ENCODE peak calls at places on chromosome 6, in eight cellular contexts. One of them, this sample, is unnamed.

GRCh38 chr6:121876721-121877120 is 441.3 kb downstream of the GJA1 start:
- DNase-seq in HS-5: no peak
- DNase-seq in non-pigmented ciliary epithelial cell: no peak
- DNase-seq in HTR-8/SVneo: no peak
- DNase-seq in progenitor cell of endocrine pancreas: no peak
- DNase-seq in SK-N-DZ: no peak
- DNase-seq in NCI-H82: no peak
- DNase-seq in GM03348: no peak
- DNase-seq in this sample: no peak

GRCh38 chr6:27295301-27296079 is 16.6 kb downstream of the POM121L2 start:
- DNase-seq in HS-5: peak
- DNase-seq in non-pigmented ciliary epithelial cell: no peak
- DNase-seq in HTR-8/SVneo: peak
- DNase-seq in progenitor cell of endocrine pancreas: no peak
- DNase-seq in SK-N-DZ: no peak
- DNase-seq in NCI-H82: peak
- DNase-seq in GM03348: peak
- DNase-seq in this sample: peak

GRCh38 chr6:35683267-35683666 is 5.4 kb downstream of the FKBP5 start:
- DNase-seq in HS-5: no peak
- DNase-seq in non-pigmented ciliary epithelial cell: no peak
- DNase-seq in HTR-8/SVneo: no peak
- DNase-seq in progenitor cell of endocrine pancreas: no peak
- DNase-seq in SK-N-DZ: no peak
- DNase-seq in NCI-H82: no peak
- DNase-seq in GM03348: no peak
- DNase-seq in this sample: no peak

GRCh38 chr6:28167068-28167467 is 25.4 kb downstream of the ZKSCAN8 start:
- DNase-seq in HS-5: peak
- DNase-seq in non-pigmented ciliary epithelial cell: peak
- DNase-seq in HTR-8/SVneo: no peak
- DNase-seq in progenitor cell of endocrine pancreas: no peak
- DNase-seq in SK-N-DZ: no peak
- DNase-seq in NCI-H82: no peak
- DNase-seq in GM03348: peak
- DNase-seq in this sample: peak

GRCh38 chr6:36422714-36423100 is 19.9 kb downstream of the PXT1 start:
- DNase-seq in HS-5: no peak
- DNase-seq in non-pigmented ciliary epithelial cell: no peak
- DNase-seq in HTR-8/SVneo: no peak
- DNase-seq in progenitor cell of endocrine pancreas: no peak
- DNase-seq in SK-N-DZ: no peak
- DNase-seq in NCI-H82: no peak
- DNase-seq in GM03348: no peak
- DNase-seq in this sample: no peak

GRCh38 chr6:25405442-25405841 is 126.3 kb downstream of the CARMIL1 start:
- DNase-seq in HS-5: no peak
- DNase-seq in non-pigmented ciliary epithelial cell: no peak
- DNase-seq in HTR-8/SVneo: no peak
- DNase-seq in progenitor cell of endocrine pancreas: no peak
- DNase-seq in SK-N-DZ: no peak
- DNase-seq in NCI-H82: no peak
- DNase-seq in GM03348: no peak
- DNase-seq in this sample: no peak

GRCh38 chr6:75530696-75531095 is 37.1 kb upstream of the FILIP1 start:
- DNase-seq in HS-5: no peak
- DNase-seq in non-pigmented ciliary epithelial cell: peak
- DNase-seq in HTR-8/SVneo: no peak
- DNase-seq in progenitor cell of endocrine pancreas: no peak
- DNase-seq in SK-N-DZ: no peak
- DNase-seq in NCI-H82: no peak
- DNase-seq in GM03348: peak
- DNase-seq in this sample: no peak

GRCh38 chr6:85669735-85670194 is 27.1 kb upstream of the SYNCRIP start:
- DNase-seq in HS-5: no peak
- DNase-seq in non-pigmented ciliary epithelial cell: no peak
- DNase-seq in HTR-8/SVneo: no peak
- DNase-seq in progenitor cell of endocrine pancreas: no peak
- DNase-seq in SK-N-DZ: no peak
- DNase-seq in NCI-H82: peak
- DNase-seq in GM03348: no peak
- DNase-seq in this sample: peak

GRCh38 chr6:157721431-157722229 is 101.4 kb upstream of the SNX9 start:
- DNase-seq in HS-5: no peak
- DNase-seq in non-pigmented ciliary epithelial cell: no peak
- DNase-seq in HTR-8/SVneo: no peak
- DNase-seq in progenitor cell of endocrine pancreas: no peak
- DNase-seq in SK-N-DZ: no peak
- DNase-seq in NCI-H82: no peak
- DNase-seq in GM03348: no peak
- DNase-seq in this sample: no peak

GRCh38 chr6:119197271-119197670 is 118.8 kb upstream of the FAM184A start:
- DNase-seq in HS-5: no peak
- DNase-seq in non-pigmented ciliary epithelial cell: no peak
- DNase-seq in HTR-8/SVneo: no peak
- DNase-seq in progenitor cell of endocrine pancreas: no peak
- DNase-seq in SK-N-DZ: no peak
- DNase-seq in NCI-H82: no peak
- DNase-seq in GM03348: no peak
- DNase-seq in this sample: no peak

GRCh38 chr6:130865793-130866192 is 38.6 kb downstream of the SMLR1 start:
- DNase-seq in HS-5: no peak
- DNase-seq in non-pigmented ciliary epithelial cell: no peak
- DNase-seq in HTR-8/SVneo: no peak
- DNase-seq in progenitor cell of endocrine pancreas: no peak
- DNase-seq in SK-N-DZ: no peak
- DNase-seq in NCI-H82: no peak
- DNase-seq in GM03348: no peak
- DNase-seq in this sample: no peak

GRCh38 chr6:17442196-17442595 is 48.8 kb downstream of the CAP2 start:
- DNase-seq in HS-5: no peak
- DNase-seq in non-pigmented ciliary epithelial cell: no peak
- DNase-seq in HTR-8/SVneo: no peak
- DNase-seq in progenitor cell of endocrine pancreas: no peak
- DNase-seq in SK-N-DZ: no peak
- DNase-seq in NCI-H82: no peak
- DNase-seq in GM03348: no peak
- DNase-seq in this sample: peak

GRCh38 chr6:164022632-164023031 is 608.1 kb downstream of the QKI start:
- DNase-seq in HS-5: no peak
- DNase-seq in non-pigmented ciliary epithelial cell: no peak
- DNase-seq in HTR-8/SVneo: no peak
- DNase-seq in progenitor cell of endocrine pancreas: no peak
- DNase-seq in SK-N-DZ: no peak
- DNase-seq in NCI-H82: no peak
- DNase-seq in GM03348: no peak
- DNase-seq in this sample: no peak

GRCh38 chr6:106509420-106510089 is 119.7 kb downstream of the RTN4IP1 start:
- DNase-seq in HS-5: no peak
- DNase-seq in non-pigmented ciliary epithelial cell: no peak
- DNase-seq in HTR-8/SVneo: no peak
- DNase-seq in progenitor cell of endocrine pancreas: no peak
- DNase-seq in SK-N-DZ: peak
- DNase-seq in NCI-H82: peak
- DNase-seq in GM03348: no peak
- DNase-seq in this sample: no peak

GRCh38 chr6:170082067-170082466 is 208.8 kb downstream of the DLL1 start:
- DNase-seq in HS-5: no peak
- DNase-seq in non-pigmented ciliary epithelial cell: no peak
- DNase-seq in HTR-8/SVneo: no peak
- DNase-seq in progenitor cell of endocrine pancreas: no peak
- DNase-seq in SK-N-DZ: no peak
- DNase-seq in NCI-H82: no peak
- DNase-seq in GM03348: no peak
- DNase-seq in this sample: no peak

GRCh38 chr6:50271266-50271665 is 221.5 kb upstream of the DEFB112 start:
- DNase-seq in HS-5: no peak
- DNase-seq in non-pigmented ciliary epithelial cell: no peak
- DNase-seq in HTR-8/SVneo: no peak
- DNase-seq in progenitor cell of endocrine pancreas: no peak
- DNase-seq in SK-N-DZ: no peak
- DNase-seq in NCI-H82: no peak
- DNase-seq in GM03348: no peak
- DNase-seq in this sample: peak

GRCh38 chr6:15754706-15755079 is 91.9 kb upstream of the DTNBP1 start:
- DNase-seq in HS-5: no peak
- DNase-seq in non-pigmented ciliary epithelial cell: no peak
- DNase-seq in HTR-8/SVneo: no peak
- DNase-seq in progenitor cell of endocrine pancreas: no peak
- DNase-seq in SK-N-DZ: no peak
- DNase-seq in NCI-H82: no peak
- DNase-seq in GM03348: no peak
- DNase-seq in this sample: no peak

GRCh38 chr6:111113731-111114438 is 26.6 kb downstream of the SLC16A10 start:
- DNase-seq in HS-5: no peak
- DNase-seq in non-pigmented ciliary epithelial cell: peak
- DNase-seq in HTR-8/SVneo: peak
- DNase-seq in progenitor cell of endocrine pancreas: no peak
- DNase-seq in SK-N-DZ: peak
- DNase-seq in NCI-H82: no peak
- DNase-seq in GM03348: peak
- DNase-seq in this sample: peak

GRCh38 chr6:165849539-165850430 is 186.7 kb upstream of the PDE10A start:
- DNase-seq in HS-5: no peak
- DNase-seq in non-pigmented ciliary epithelial cell: no peak
- DNase-seq in HTR-8/SVneo: no peak
- DNase-seq in progenitor cell of endocrine pancreas: no peak
- DNase-seq in SK-N-DZ: peak
- DNase-seq in NCI-H82: no peak
- DNase-seq in GM03348: no peak
- DNase-seq in this sample: no peak

GRCh38 chr6:378090-378957 is 13.2 kb upstream of the IRF4 start:
- DNase-seq in HS-5: no peak
- DNase-seq in non-pigmented ciliary epithelial cell: no peak
- DNase-seq in HTR-8/SVneo: no peak
- DNase-seq in progenitor cell of endocrine pancreas: no peak
- DNase-seq in SK-N-DZ: no peak
- DNase-seq in NCI-H82: no peak
- DNase-seq in GM03348: no peak
- DNase-seq in this sample: no peak

GRCh38 chr6:109869398-109870165 is 108.5 kb upstream of the GPR6 start:
- DNase-seq in HS-5: no peak
- DNase-seq in non-pigmented ciliary epithelial cell: no peak
- DNase-seq in HTR-8/SVneo: no peak
- DNase-seq in progenitor cell of endocrine pancreas: no peak
- DNase-seq in SK-N-DZ: peak
- DNase-seq in NCI-H82: no peak
- DNase-seq in GM03348: no peak
- DNase-seq in this sample: peak

GRCh38 chr6:165551828-165552227 is 111.2 kb downstream of the PDE10A start:
- DNase-seq in HS-5: no peak
- DNase-seq in non-pigmented ciliary epithelial cell: no peak
- DNase-seq in HTR-8/SVneo: no peak
- DNase-seq in progenitor cell of endocrine pancreas: no peak
- DNase-seq in SK-N-DZ: no peak
- DNase-seq in NCI-H82: no peak
- DNase-seq in GM03348: no peak
- DNase-seq in this sample: no peak

GRCh38 chr6:33607784-33608161 is 13.3 kb upstream of the ITPR3 start:
- DNase-seq in HS-5: no peak
- DNase-seq in non-pigmented ciliary epithelial cell: no peak
- DNase-seq in HTR-8/SVneo: no peak
- DNase-seq in progenitor cell of endocrine pancreas: no peak
- DNase-seq in SK-N-DZ: no peak
- DNase-seq in NCI-H82: peak
- DNase-seq in GM03348: no peak
- DNase-seq in this sample: no peak

GRCh38 chr6:169618526-169619490 is 83.0 kb downstream of the WDR27 start:
- DNase-seq in HS-5: peak
- DNase-seq in non-pigmented ciliary epithelial cell: peak
- DNase-seq in HTR-8/SVneo: peak
- DNase-seq in progenitor cell of endocrine pancreas: no peak
- DNase-seq in SK-N-DZ: no peak
- DNase-seq in NCI-H82: no peak
- DNase-seq in GM03348: peak
- DNase-seq in this sample: peak

GRCh38 chr6:166490671-166491500 is 95.6 kb downstream of the RAMACL start:
- DNase-seq in HS-5: no peak
- DNase-seq in non-pigmented ciliary epithelial cell: peak
- DNase-seq in HTR-8/SVneo: no peak
- DNase-seq in progenitor cell of endocrine pancreas: no peak
- DNase-seq in SK-N-DZ: peak
- DNase-seq in NCI-H82: peak
- DNase-seq in GM03348: no peak
- DNase-seq in this sample: peak

GRCh38 chr6:155224031-155224451 is 39.8 kb upstream of the CLDN20 start:
- DNase-seq in HS-5: peak
- DNase-seq in non-pigmented ciliary epithelial cell: peak
- DNase-seq in HTR-8/SVneo: peak
- DNase-seq in progenitor cell of endocrine pancreas: no peak
- DNase-seq in SK-N-DZ: no peak
- DNase-seq in NCI-H82: no peak
- DNase-seq in GM03348: peak
- DNase-seq in this sample: peak

GRCh38 chr6:13268914-13269532 is 59.3 kb downstream of the TBC1D7 start:
- DNase-seq in HS-5: peak
- DNase-seq in non-pigmented ciliary epithelial cell: peak
- DNase-seq in HTR-8/SVneo: peak
- DNase-seq in progenitor cell of endocrine pancreas: no peak
- DNase-seq in SK-N-DZ: no peak
- DNase-seq in NCI-H82: peak
- DNase-seq in GM03348: peak
- DNase-seq in this sample: peak

GRCh38 chr6:157280947-157281346 is 42.4 kb downstream of the TMEM242 start:
- DNase-seq in HS-5: no peak
- DNase-seq in non-pigmented ciliary epithelial cell: no peak
- DNase-seq in HTR-8/SVneo: no peak
- DNase-seq in progenitor cell of endocrine pancreas: no peak
- DNase-seq in SK-N-DZ: no peak
- DNase-seq in NCI-H82: no peak
- DNase-seq in GM03348: no peak
- DNase-seq in this sample: no peak

GRCh38 chr6:52149076-52149475 is 37.1 kb upstream of the IL17A start:
- DNase-seq in HS-5: no peak
- DNase-seq in non-pigmented ciliary epithelial cell: no peak
- DNase-seq in HTR-8/SVneo: no peak
- DNase-seq in progenitor cell of endocrine pancreas: no peak
- DNase-seq in SK-N-DZ: no peak
- DNase-seq in NCI-H82: no peak
- DNase-seq in GM03348: no peak
- DNase-seq in this sample: peak

GRCh38 chr6:44696686-44697085 is 309.2 kb downstream of the CDC5L start:
- DNase-seq in HS-5: no peak
- DNase-seq in non-pigmented ciliary epithelial cell: no peak
- DNase-seq in HTR-8/SVneo: no peak
- DNase-seq in progenitor cell of endocrine pancreas: no peak
- DNase-seq in SK-N-DZ: no peak
- DNase-seq in NCI-H82: peak
- DNase-seq in GM03348: peak
- DNase-seq in this sample: peak

GRCh38 chr6:4381379-4381778 is 246.0 kb upstream of the ECI2 start:
- DNase-seq in HS-5: no peak
- DNase-seq in non-pigmented ciliary epithelial cell: no peak
- DNase-seq in HTR-8/SVneo: no peak
- DNase-seq in progenitor cell of endocrine pancreas: no peak
- DNase-seq in SK-N-DZ: no peak
- DNase-seq in NCI-H82: no peak
- DNase-seq in GM03348: no peak
- DNase-seq in this sample: no peak

GRCh38 chr6:147268254-147268653 is 64.0 kb downstream of the STXBP5 start:
- DNase-seq in HS-5: peak
- DNase-seq in non-pigmented ciliary epithelial cell: peak
- DNase-seq in HTR-8/SVneo: no peak
- DNase-seq in progenitor cell of endocrine pancreas: no peak
- DNase-seq in SK-N-DZ: no peak
- DNase-seq in NCI-H82: no peak
- DNase-seq in GM03348: no peak
- DNase-seq in this sample: no peak

GRCh38 chr6:39507331-39507998 is 185.0 kb upstream of the KCNK16 start:
- DNase-seq in HS-5: no peak
- DNase-seq in non-pigmented ciliary epithelial cell: no peak
- DNase-seq in HTR-8/SVneo: no peak
- DNase-seq in progenitor cell of endocrine pancreas: no peak
- DNase-seq in SK-N-DZ: no peak
- DNase-seq in NCI-H82: no peak
- DNase-seq in GM03348: no peak
- DNase-seq in this sample: no peak

GRCh38 chr6:111625099-111625416 is 19.4 kb upstream of the TRAF3IP2 start:
- DNase-seq in HS-5: no peak
- DNase-seq in non-pigmented ciliary epithelial cell: no peak
- DNase-seq in HTR-8/SVneo: no peak
- DNase-seq in progenitor cell of endocrine pancreas: no peak
- DNase-seq in SK-N-DZ: no peak
- DNase-seq in NCI-H82: peak
- DNase-seq in GM03348: no peak
- DNase-seq in this sample: no peak